ENCODE peak calls at places on chromosomes 6 and 20, in four cellular contexts. W is GM12878, A is H1, U is GM12892. T is an unnamed sample.

GRCh38 chr20:32536861-32537656 is 48.1 kb downstream of the NOL4L start:
- DNase-seq in A (no peak), U (peak; percentile 56), W (no peak), T (peak; percentile 55)

GRCh38 chr20:12847862-12848261 is 160.9 kb upstream of the SPTLC3 start:
- DNase-seq in A (no peak), W (no peak), U (no peak), T (no peak)

GRCh38 chr20:3679749-3680700 is 1.8 kb downstream of the ADAM33 start:
- DNase-seq in A (no peak), U (no peak), W (no peak), T (no peak)

GRCh38 chr6:107323133-107323785 is 136.1 kb downstream of the PDSS2 start:
- DNase-seq in A (no peak), U (no peak), W (no peak), T (no peak)

GRCh38 chr6:105981002-105981887 is 104.9 kb upstream of the PRDM1 start:
- DNase-seq in A (no peak), W (no peak), U (no peak), T (no peak)

GRCh38 chr20:39036011-39036410 is 73.9 kb downstream of the DHX35 start:
- DNase-seq in W (no peak), A (no peak), U (no peak), T (no peak)

GRCh38 chr6:21873562-21873961 is 280.0 kb downstream of the SOX4 start:
- DNase-seq in A (no peak), W (no peak), U (no peak), T (no peak)

GRCh38 chr6:155528982-155529453 is 73.4 kb upstream of the NOX3 start:
- DNase-seq in A (no peak), U (no peak), W (no peak), T (no peak)

GRCh38 chr6:1604347-1604990 is 5.2 kb upstream of the FOXC1 start:
- DNase-seq in U (peak; percentile 82), W (no peak), A (no peak), T (peak; percentile 86)

GRCh38 chr6:36444470-36444869 is 1.7 kb downstream of the KCTD20 start:
- DNase-seq in A (no peak), U (no peak), W (no peak), T (no peak)

GRCh38 chr20:62313021-62313420 is 10.2 kb downstream of the ADRM1 start:
- DNase-seq in A (no peak), U (no peak), W (no peak), T (no peak)

GRCh38 chr20:25230177-25230831 is 17.6 kb upstream of the PYGB start:
- DNase-seq in W (no peak), A (no peak), U (no peak), T (peak; percentile 53)

GRCh38 chr6:170139531-170139930 is 151.3 kb downstream of the DLL1 start:
- DNase-seq in U (no peak), A (no peak), W (no peak), T (no peak)

GRCh38 chr6:141957271-141957670 is 175.5 kb upstream of the GJE1 start:
- DNase-seq in U (no peak), A (no peak), W (no peak), T (no peak)

GRCh38 chr6:29797120-29797519 is 30.5 kb upstream of the HLA-G start:
- DNase-seq in A (no peak), W (no peak), U (no peak), T (no peak)

GRCh38 chr20:19966840-19967239 is 50.3 kb upstream of the NAA20 start:
- DNase-seq in A (no peak), U (no peak), W (no peak), T (no peak)

GRCh38 chr6:70834520-70834919 is 122.3 kb downstream of the B3GAT2 start:
- DNase-seq in A (no peak), W (no peak), U (no peak), T (no peak)

GRCh38 chr6:137493218-137494038 is 766 bp downstream of the OLIG3 start:
- DNase-seq in W (no peak), U (no peak), A (no peak), T (no peak)

GRCh38 chr6:7692453-7692784 is 33.5 kb upstream of the BMP6 start:
- DNase-seq in A (no peak), U (no peak), W (no peak), T (no peak)

GRCh38 chr20:30284533-30284932 is 972.9 kb upstream of the DEFB115 start:
- DNase-seq in U (no peak), W (no peak), A (no peak), T (no peak)

GRCh38 chr20:63441777-63442493 is 30.5 kb downstream of the KCNQ2 start:
- DNase-seq in A (no peak), W (peak; percentile 26), U (peak; percentile 69), T (peak; percentile 79)

GRCh38 chr6:4506806-4507205 is 269.4 kb upstream of the CDYL start:
- DNase-seq in A (no peak), U (no peak), W (no peak), T (no peak)

GRCh38 chr6:132798820-132799538 is 542 bp upstream of the SLC18B1 start:
- DNase-seq in U (peak; percentile 49), A (no peak), W (peak; percentile 63), T (peak; percentile 49)

GRCh38 chr6:112207131-112207530 is 47.2 kb downstream of the LAMA4 start:
- DNase-seq in U (no peak), W (no peak), A (no peak), T (no peak)

GRCh38 chr6:170140129-170140528 is 150.7 kb downstream of the DLL1 start:
- DNase-seq in U (no peak), W (no peak), A (no peak), T (no peak)

GRCh38 chr6:2764610-2765165 is 505 bp upstream of the WRNIP1 start:
- DNase-seq in W (no peak), U (peak; percentile 24), A (no peak), T (peak; percentile 34)

GRCh38 chr6:78713564-78713963 is 153.8 kb upstream of the IRAK1BP1 start:
- DNase-seq in A (no peak), W (peak; percentile 0), U (no peak), T (no peak)

GRCh38 chr6:158799051-158799792 is 19.9 kb downstream of the EZR start:
- DNase-seq in A (no peak), U (no peak), W (no peak), T (no peak)

GRCh38 chr20:43564993-43565757 is 6.3 kb downstream of the SGK2 start:
- DNase-seq in W (no peak), A (no peak), U (no peak), T (no peak)

GRCh38 chr20:22667198-22667597 is 82.8 kb upstream of the FOXA2 start:
- DNase-seq in U (no peak), W (no peak), A (no peak), T (no peak)

GRCh38 chr6:11772109-11772830 is 6.3 kb downstream of the ADTRP start:
- DNase-seq in W (no peak), U (no peak), A (no peak), T (no peak)

GRCh38 chr6:42783177-42783875 is 1.5 kb downstream of the BICRAL start:
- DNase-seq in U (peak; percentile 52), W (no peak), A (no peak), T (peak; percentile 43)

GRCh38 chr20:48769111-48769879 is 58.5 kb downstream of the PREX1 start:
- DNase-seq in A (no peak), U (no peak), W (no peak), T (no peak)

GRCh38 chr6:6742535-6742934 is 154.0 kb downstream of the LY86 start:
- DNase-seq in A (no peak), W (no peak), U (no peak), T (no peak)

GRCh38 chr6:49540614-49541013 is 9.9 kb upstream of the C6orf141 start:
- DNase-seq in U (no peak), A (no peak), W (no peak), T (no peak)

GRCh38 chr6:33160728-33161323 is 31.4 kb downstream of the COL11A2 start:
- DNase-seq in W (no peak), A (no peak), U (peak; percentile 19), T (peak; percentile 9)

GRCh38 chr20:57708694-57709673 is 831 bp downstream of the PMEPA1 start:
- DNase-seq in U (no peak), W (no peak), A (no peak), T (no peak)
- TF ChIP-seq POLR2A in U (no peak), W (no peak), A (no peak), T (no peak)

GRCh38 chr6:34543421-34543820 is 12.7 kb downstream of the SPDEF start:
- DNase-seq in A (no peak), U (no peak), W (no peak), T (no peak)
- TF ChIP-seq TAF1 in A (no peak), U (no peak), W (no peak), T (no peak)

GRCh38 chr6:34334796-34335416 is 57.6 kb downstream of the NUDT3 start:
- DNase-seq in W (no peak), A (no peak), U (no peak), T (no peak)
- TF ChIP-seq POLR2A in W (no peak), A (no peak), U (no peak), T (no peak)

GRCh38 chr6:52362443-52363221 is 681 bp downstream of the PAQR8 start:
- DNase-seq in W (no peak), U (peak; percentile 47), A (no peak), T (peak; percentile 49)

GRCh38 chr6:52361945-52362442 is at the start of gene PAQR8:
- DNase-seq in A (no peak), U (peak; percentile 92), W (no peak), T (peak; percentile 94)

GRCh38 chr6:52360028-52360427 is 1.9 kb upstream of the PAQR8 start:
- DNase-seq in U (no peak), A (no peak), W (no peak), T (no peak)

GRCh38 chr6:52360601-52361346 is 1.2 kb upstream of the PAQR8 start:
- DNase-seq in U (no peak), A (no peak), W (no peak), T (no peak)

GRCh38 chr6:52361347-52361944 is 505 bp upstream of the PAQR8 start:
- DNase-seq in A (no peak), U (no peak), W (no peak), T (no peak)
- TF ChIP-seq TAF1 in A (no peak), U (no peak), W (no peak), T (no peak)

DNA sequence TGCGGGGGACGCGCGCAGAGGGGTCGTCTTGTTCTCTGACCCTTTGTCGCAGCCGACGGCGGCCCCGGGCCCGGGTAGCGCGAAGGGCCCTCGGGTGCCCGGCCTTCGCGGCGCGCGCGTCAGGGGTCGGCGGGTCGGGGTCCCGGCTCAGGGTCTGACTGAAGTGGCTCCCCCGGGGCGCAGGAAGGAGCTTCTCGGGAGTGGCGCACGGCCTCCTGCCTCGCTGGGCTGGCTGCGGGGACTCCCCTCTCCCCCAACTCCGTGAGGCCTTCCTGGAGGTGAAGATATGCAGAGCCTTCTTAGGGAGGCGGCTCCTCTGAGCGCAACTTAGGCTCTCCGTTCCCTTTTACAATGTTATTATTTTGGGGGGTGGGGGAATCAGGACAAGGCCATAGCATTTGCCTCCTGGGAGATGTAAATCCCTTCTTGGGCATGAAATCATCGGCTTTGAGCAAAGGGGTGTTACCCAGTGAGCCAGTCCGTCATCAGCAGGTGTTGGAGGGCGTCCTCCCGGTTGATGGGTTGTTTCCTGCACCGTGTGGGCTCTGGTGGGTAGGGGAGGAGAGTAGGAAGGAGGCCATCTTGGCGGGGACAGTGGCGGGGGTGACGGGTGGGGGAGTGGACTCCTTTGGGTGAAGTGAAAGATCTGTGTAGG is 523 bp downstream of the CDS2 start:
- DNase-seq in U (peak; percentile 46), A (no peak), W (peak; percentile 43), T (peak; percentile 37)
- TF ChIP-seq POLR2A in U (no peak), A (no peak), W (peak; percentile 6), T (no peak)

T was measured in GM12891.